ENCODE peak calls at places on chromosomes 3 and 15, in ten cellular contexts. J, T, W, C, H, I, O, G, E and U are unnamed samples.

GRCh38 chr3:138434276-138434874 is at the start of gene ESYT3:
- DNase-seq in W (peak), E (peak), G (no peak), O (peak), J (peak), T (peak), C (peak), H (no peak), I (peak), U (peak)

GRCh38 chr3:194166682-194167479 is 30.9 kb downstream of the HES1 start:
- DNase-seq in E (no peak), G (no peak), H (no peak), T (no peak), I (no peak), W (peak), J (no peak), C (no peak), O (no peak), U (no peak)

GRCh38 chr15:95449229-95449628 is 881.3 kb upstream of the NR2F2 start:
- DNase-seq in I (no peak), W (no peak), E (no peak), O (no peak), G (no peak), H (no peak), J (no peak), T (no peak), C (no peak), U (no peak)

GRCh38 chr3:148379763-148380162 is 317.9 kb upstream of the AGTR1 start:
- DNase-seq in E (no peak), J (no peak), H (no peak), G (no peak), T (peak), I (peak), O (peak), C (no peak), W (no peak), U (no peak)

GRCh38 chr15:29225534-29226224 is 43.9 kb downstream of the NSMCE3 start:
- DNase-seq in T (peak), J (no peak), C (no peak), H (no peak), E (no peak), I (no peak), O (no peak), G (no peak), W (no peak), U (no peak)

GRCh38 chr3:13532661-13533060 is 16.3 kb upstream of the FBLN2 start:
- DNase-seq in W (no peak), G (no peak), J (no peak), T (no peak), H (no peak), E (no peak), O (no peak), I (no peak), C (no peak), U (no peak)

GRCh38 chr3:55440406-55440708 is 46.7 kb downstream of the WNT5A start:
- DNase-seq in O (no peak), C (no peak), T (no peak), W (peak), H (no peak), I (no peak), J (no peak), E (no peak), G (no peak), U (no peak)

GRCh38 chr3:113038326-113038725 is 47.5 kb downstream of the GTPBP8 start:
- DNase-seq in H (no peak), W (no peak), I (no peak), J (no peak), E (no peak), O (no peak), G (no peak), T (no peak), C (no peak), U (no peak)

GRCh38 chr3:169966951-169967915 is 626 bp downstream of the SEC62 start:
- DNase-seq in C (no peak), O (peak), G (no peak), J (peak), W (no peak), T (peak), H (peak), E (no peak), I (no peak), U (peak)

GRCh38 chr15:58626378-58626777 is 123.1 kb downstream of the ADAM10 start:
- DNase-seq in C (no peak), G (no peak), W (no peak), E (no peak), H (no peak), J (no peak), O (no peak), I (no peak), T (no peak), U (no peak)

GRCh38 chr3:11282250-11283125 is 10.3 kb downstream of the ATG7 start:
- DNase-seq in O (peak), C (peak), E (peak), G (no peak), I (no peak), W (peak), T (no peak), J (no peak), H (no peak), U (no peak)

GRCh38 chr15:93049233-93049632 is 39.8 kb downstream of the RGMA start:
- DNase-seq in H (no peak), G (no peak), I (no peak), O (no peak), W (no peak), T (no peak), C (no peak), E (no peak), J (no peak), U (no peak)

GRCh38 chr3:122992628-122993570 is 34.7 kb downstream of the SEMA5B start:
- DNase-seq in H (no peak), T (no peak), C (peak), G (no peak), J (no peak), E (peak), O (peak), I (no peak), W (no peak), U (no peak)

GRCh38 chr3:163721596-163721995 is 1356.7 kb downstream of the SI start:
- DNase-seq in C (no peak), G (no peak), T (no peak), O (no peak), J (no peak), W (no peak), H (no peak), E (no peak), I (no peak), U (no peak)

GRCh38 chr3:13150624-13151023 is 77.4 kb upstream of the IQSEC1 start:
- DNase-seq in E (no peak), I (no peak), H (no peak), W (no peak), G (no peak), J (no peak), T (no peak), O (no peak), C (no peak), U (no peak)

GRCh38 chr3:56751056-56751455 is 50.7 kb downstream of the ARHGEF3 start:
- DNase-seq in C (no peak), T (no peak), I (no peak), W (no peak), O (no peak), G (no peak), H (no peak), J (no peak), E (no peak), U (no peak)

GRCh38 chr3:151599103-151599672 is 134.5 kb upstream of the AADACL2 start:
- DNase-seq in O (no peak), J (no peak), G (no peak), C (no peak), W (no peak), E (no peak), H (no peak), I (no peak), T (no peak), U (no peak)

GRCh38 chr3:142152349-142152748 is 3.0 kb upstream of the TFDP2 start:
- DNase-seq in H (no peak), J (no peak), O (no peak), I (no peak), W (no peak), G (no peak), T (no peak), E (no peak), C (no peak), U (no peak)

GRCh38 chr15:87502173-87502572 is 754.4 kb downstream of the NTRK3 start:
- DNase-seq in T (no peak), O (no peak), H (no peak), I (no peak), J (no peak), C (no peak), G (no peak), W (no peak), E (no peak), U (no peak)